ENCODE peak calls at places on chromosomes 13 and 19, in five cellular contexts. M is CD8-positive, alpha-beta T cell; G is body of pancreas; Y is PC-9; I is tibial artery. P is an unnamed sample.
A peak's percentile ranks its signal among the peaks of the same experiment; 100 is the strongest.

GRCh38 chr19:49553451-49554271 is 25.9 kb downstream of the RCN3 start:
- DNase-seq in M (peak; percentile 61), I (no peak), Y (no peak), G (peak; percentile 91), P (no peak)

GRCh38 chr19:41702208-41702651 is 6.2 kb upstream of the CEACAM5 start:
- DNase-seq in M (no peak), G (no peak), Y (no peak), I (no peak), P (no peak)

GRCh38 chr19:47633516-47633915 is 24.6 kb downstream of the BICRA start:
- DNase-seq in M (no peak), I (no peak), G (no peak), Y (peak; percentile 47), P (no peak)

GRCh38 chr13:73158851-73159250 is 100.0 kb downstream of the KLF5 start:
- DNase-seq in G (no peak), M (no peak), I (no peak), Y (no peak), P (no peak)

GRCh38 chr19:30551271-30551670 is 179.1 kb downstream of the ZNF536 start:
- DNase-seq in G (no peak), I (no peak), M (no peak), Y (no peak), P (no peak)

GRCh38 chr19:45463241-45463640 is 4.6 kb upstream of the FOSB start:
- DNase-seq in G (no peak), Y (no peak), I (no peak), M (no peak), P (no peak)

GRCh38 chr19:8355631-8356402 is 8.1 kb upstream of the ANGPTL4 start:
- DNase-seq in I (peak; percentile 63), M (no peak), Y (peak; percentile 98), G (peak; percentile 53), P (no peak)

GRCh38 chr19:38529610-38530009 is 88.1 kb downstream of the MAP4K1 start:
- DNase-seq in G (no peak), Y (no peak), M (no peak), I (no peak), P (no peak)

GRCh38 chr13:59914556-59914955 is 249.2 kb downstream of the DIAPH3 start:
- DNase-seq in I (no peak), M (no peak), Y (no peak), G (no peak), P (peak; percentile 73)

GRCh38 chr13:25267715-25268114 is 19.6 kb downstream of the MTMR6 start:
- DNase-seq in G (no peak), M (no peak), Y (no peak), I (no peak), P (no peak)

GRCh38 chr19:1987197-1988187 is 28.0 kb downstream of the BTBD2 start:
- DNase-seq in I (no peak), G (no peak), Y (no peak), M (peak; percentile 20), P (no peak)

GRCh38 chr13:98878421-98879126 is 99.3 kb downstream of the DOCK9 start:
- DNase-seq in M (no peak), G (no peak), I (no peak), Y (no peak), P (no peak)

GRCh38 chr19:1172353-1173159 is 1.5 kb downstream of the SBNO2 start:
- DNase-seq in M (peak; percentile 17), I (peak; percentile 80), G (peak; percentile 78), Y (peak; percentile 42), P (no peak)

GRCh38 chr13:42985312-42986175 is 6.5 kb downstream of the EPSTI1 start:
- DNase-seq in G (no peak), I (peak; percentile 25), Y (no peak), M (no peak), P (no peak)

GRCh38 chr13:49220035-49220855 is at the start of gene MLNR:
- DNase-seq in M (peak; percentile 40), G (no peak), Y (no peak), I (no peak), P (no peak)

GRCh38 chr13:79434578-79434977 is 28.5 kb upstream of the RBM26 start:
- DNase-seq in G (no peak), I (no peak), Y (no peak), M (no peak), P (no peak)

GRCh38 chr13:20904908-20905307 is 2.4 kb upstream of the XPO4 start:
- DNase-seq in Y (no peak), G (no peak), M (no peak), I (no peak), P (no peak)

GRCh38 chr13:79866436-79866835 is 385.5 kb downstream of the NDFIP2 start:
- DNase-seq in Y (no peak), I (no peak), G (no peak), M (no peak), P (no peak)

GRCh38 chr19:49151339-49152217 is 3.6 kb downstream of the HRC start:
- DNase-seq in G (peak; percentile 94), M (peak; percentile 45), I (no peak), Y (peak; percentile 88), P (peak; percentile 97)

GRCh38 chr13:113959198-113959597 is 14.7 kb downstream of the C13orf46 start:
- DNase-seq in G (no peak), Y (no peak), M (no peak), I (no peak), P (no peak)

GRCh38 chr13:21898461-21898860 is 227.6 kb downstream of the FGF9 start:
- DNase-seq in M (no peak), G (no peak), Y (no peak), I (no peak), P (no peak)

GRCh38 chr13:20960663-20961309 is 58.2 kb upstream of the XPO4 start:
- DNase-seq in G (no peak), I (no peak), M (no peak), Y (no peak), P (no peak)

GRCh38 chr19:1394252-1395193 is 6.8 kb downstream of the GAMT start:
- DNase-seq in M (no peak), Y (no peak), I (no peak), G (peak; percentile 97), P (no peak)

GRCh38 chr13:91817250-91817649 is 418.8 kb downstream of the GPC5 start:
- DNase-seq in G (no peak), Y (no peak), I (no peak), M (no peak), P (no peak)

GRCh38 chr13:110229905-110230563 is 76.9 kb downstream of the COL4A1 start:
- DNase-seq in I (no peak), M (no peak), Y (no peak), G (no peak), P (no peak)

GRCh38 chr13:60074397-60074796 is 89.3 kb downstream of the DIAPH3 start:
- DNase-seq in G (no peak), Y (no peak), M (no peak), I (no peak), P (no peak)

GRCh38 chr19:55245236-55245904 is 13.4 kb downstream of the PPP6R1 start:
- DNase-seq in I (no peak), M (no peak), Y (no peak), G (no peak), P (no peak)

GRCh38 chr13:42215578-42216421 is 56.2 kb upstream of the AKAP11 start:
- DNase-seq in G (no peak), I (no peak), Y (no peak), M (no peak), P (peak; percentile 28)

GRCh38 chr19:35689836-35690235 is 14.5 kb upstream of the ZBTB32 start:
- DNase-seq in G (peak; percentile 36), M (no peak), I (no peak), Y (no peak), P (no peak)
- TF ChIP-seq CTCF in G (no peak), M (no peak), I (no peak), Y (no peak), P (no peak)

GRCh38 chr19:10808937-10809655 is 26.9 kb downstream of the TMED1 start:
- DNase-seq in G (no peak), I (no peak), Y (peak; percentile 81), M (peak; percentile 41), P (no peak)
- TF ChIP-seq CTCF in G (no peak), I (no peak), Y (no peak), M (no peak), P (no peak)

DNA sequence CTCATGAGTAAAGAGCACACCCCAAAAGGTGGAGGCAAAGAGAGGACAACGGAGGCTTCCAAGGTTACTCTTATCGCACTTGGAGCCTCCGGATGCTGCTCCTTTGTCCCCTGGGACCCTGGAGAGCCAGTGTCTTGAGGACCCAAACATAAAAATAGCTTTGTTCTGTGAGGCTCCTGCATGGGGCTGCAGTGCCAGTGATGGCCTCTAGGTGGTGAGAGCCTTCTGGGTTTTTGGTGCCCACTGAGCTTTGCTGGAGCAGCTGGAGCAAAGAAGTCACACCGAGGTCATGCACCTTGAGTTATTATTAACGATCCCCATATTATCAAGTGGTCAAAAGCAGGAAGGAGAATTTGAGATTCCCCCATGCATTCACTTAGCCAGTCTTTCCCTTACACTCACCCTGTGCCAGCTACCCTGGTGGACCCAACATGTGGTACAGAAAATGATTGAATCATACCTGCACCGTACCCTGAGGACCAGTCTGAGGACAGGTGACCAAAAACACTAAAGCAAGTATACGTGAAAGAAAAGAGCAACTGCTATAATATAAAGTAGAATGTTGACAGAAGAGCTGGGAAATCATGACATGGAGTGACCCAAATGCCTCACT is 41.5 kb downstream of the ZNF682 start:
- DNase-seq in G (peak; percentile 57), I (no peak), M (peak; percentile 28), Y (no peak), P (no peak)
- TF ChIP-seq CTCF in G (peak; percentile 92), I (peak; percentile 20), M (peak; percentile 86), Y (peak; percentile 81), P (peak; percentile 66)

GRCh38 chr19:39842693-39843435 is 3.3 kb downstream of the FBL start:
- DNase-seq in G (no peak), I (no peak), M (no peak), Y (no peak), P (no peak)
- TF ChIP-seq CTCF in G (no peak), I (no peak), M (no peak), Y (no peak), P (no peak)

GRCh38 chr19:18253130-18253529 is 21.1 kb downstream of the IQCN start:
- DNase-seq in I (no peak), Y (no peak), M (no peak), G (no peak), P (no peak)

GRCh38 chr19:18252370-18252717 is 21.9 kb downstream of the IQCN start:
- DNase-seq in G (no peak), M (no peak), Y (no peak), I (no peak), P (no peak)

GRCh38 chr19:18253716-18254115 is 20.5 kb downstream of the IQCN start:
- DNase-seq in G (no peak), I (no peak), Y (peak; percentile 98), M (no peak), P (no peak)

GRCh38 chr19:18257503-18258470 is 16.5 kb downstream of the IQCN start:
- DNase-seq in M (no peak), G (no peak), I (no peak), Y (no peak), P (no peak)

GRCh38 chr19:18254546-18255500 is 19.4 kb downstream of the IQCN start:
- DNase-seq in G (peak; percentile 60), I (no peak), Y (peak; percentile 84), M (no peak), P (no peak)
- TF ChIP-seq CTCF in G (peak; percentile 73), I (no peak), Y (peak; percentile 63), M (no peak), P (peak; percentile 44)

P was measured in LNCaP clone FGC.